ENCODE peak calls at places on chromosomes 3 and 15, in seven cellular contexts. L is mammary epithelial cell, T is IMR-90, K is OCI-LY7, S is DND-41, V is neuronal stem cell, P is H9. Z is an unnamed sample.

GRCh38 chr3:150094150-150094932 is 123.6 kb upstream of the PFN2 start:
- DNase-seq in V (no peak), P (no peak), L (peak; percentile 92), S (no peak), K (no peak), T (peak; percentile 71), Z (no peak)

GRCh38 chr3:107855710-107856109 is 235.1 kb downstream of the CD47 start:
- DNase-seq in P (peak; percentile 37), V (no peak), T (peak; percentile 13), K (peak; percentile 43), S (no peak), L (peak; percentile 36), Z (peak; percentile 4)

GRCh38 chr3:125075738-125076137 is 19.9 kb upstream of the HEG1 start:
- DNase-seq in P (no peak), V (no peak), S (no peak), T (no peak), L (no peak), K (peak; percentile 11), Z (no peak)

GRCh38 chr3:112384769-112385168 is 51.8 kb downstream of the CD200 start:
- DNase-seq in S (no peak), K (no peak), P (no peak), L (no peak), V (no peak), T (peak; percentile 8), Z (peak; percentile 33)

GRCh38 chr15:38709196-38709595 is 144.6 kb upstream of the RASGRP1 start:
- DNase-seq in K (no peak), V (no peak), S (no peak), L (no peak), P (no peak), T (no peak), Z (no peak)

GRCh38 chr3:122609798-122610559 is 32.5 kb downstream of the PARP15 start:
- DNase-seq in L (peak; percentile 85), P (no peak), V (no peak), T (peak; percentile 89), K (no peak), S (no peak), Z (peak; percentile 82)

GRCh38 chr15:67413770-67414429 is 107.0 kb upstream of the C15orf61 start:
- DNase-seq in S (no peak), P (no peak), L (no peak), K (no peak), V (no peak), T (peak; percentile 68), Z (peak; percentile 59)

GRCh38 chr3:194148383-194148782 is 12.4 kb downstream of the HES1 start:
- DNase-seq in L (no peak), K (no peak), S (no peak), V (no peak), T (peak; percentile 34), P (no peak), Z (peak; percentile 58)

GRCh38 chr15:85324202-85324601 is 56.2 kb upstream of the AKAP13 start:
- DNase-seq in P (no peak), L (no peak), S (no peak), K (no peak), V (no peak), T (no peak), Z (no peak)

GRCh38 chr15:70486451-70487379 is 276.6 kb downstream of the UACA start:
- DNase-seq in V (no peak), S (peak; percentile 67), P (no peak), K (no peak), L (peak; percentile 93), T (peak; percentile 89), Z (peak; percentile 96)

GRCh38 chr3:32492684-32493436 is 9.8 kb downstream of the CMTM6 start:
- DNase-seq in L (no peak), S (no peak), T (peak; percentile 46), K (no peak), V (no peak), P (no peak), Z (peak; percentile 56)

GRCh38 chr15:90038639-90039095 is 37.5 kb downstream of the ZNF710 start:
- DNase-seq in L (peak; percentile 69), V (no peak), P (no peak), K (no peak), T (no peak), S (no peak), Z (no peak)

GRCh38 chr3:177523072-177523675 is 325.9 kb upstream of the TBL1XR1 start:
- DNase-seq in P (no peak), K (no peak), T (no peak), V (no peak), L (peak; percentile 24), S (no peak), Z (peak; percentile 73)

GRCh38 chr3:4271834-4272233 is 31.3 kb upstream of the SETMAR start:
- DNase-seq in V (peak; percentile 57), K (peak; percentile 12), P (no peak), T (peak; percentile 38), S (no peak), L (peak; percentile 3), Z (peak; percentile 18)

GRCh38 chr3:183298708-183299153 is 45.7 kb downstream of the B3GNT5 start:
- DNase-seq in V (no peak), K (no peak), L (no peak), P (peak; percentile 64), T (peak; percentile 94), S (no peak), Z (peak; percentile 92)

GRCh38 chr15:44715142-44715796 is 4.0 kb downstream of the B2M start:
- DNase-seq in K (no peak), P (no peak), L (no peak), S (no peak), T (no peak), V (no peak), Z (no peak)

GRCh38 chr3:161660706-161661105 is 164.1 kb downstream of the OTOL1 start:
- DNase-seq in K (no peak), T (no peak), V (no peak), S (no peak), L (no peak), P (no peak), Z (no peak)

GRCh38 chr15:52559583-52559982 is 9.2 kb downstream of the ARPP19 start:
- DNase-seq in P (no peak), K (no peak), S (no peak), T (peak; percentile 89), V (no peak), L (peak; percentile 47), Z (peak; percentile 46)

GRCh38 chr15:101570238-101570637 is 80.7 kb upstream of the PCSK6 start:
- DNase-seq in V (no peak), K (no peak), T (no peak), S (no peak), L (peak; percentile 29), P (no peak), Z (no peak)

GRCh38 chr15:101565377-101565776 is 75.9 kb upstream of the PCSK6 start:
- DNase-seq in L (no peak), K (no peak), V (no peak), S (no peak), T (no peak), P (no peak), Z (no peak)

GRCh38 chr15:101568821-101569555 is 79.5 kb upstream of the PCSK6 start:
- DNase-seq in T (no peak), S (no peak), P (no peak), L (no peak), K (no peak), V (no peak), Z (no peak)

GRCh38 chr15:101568304-101568703 is 78.8 kb upstream of the PCSK6 start:
- DNase-seq in L (no peak), K (no peak), T (no peak), V (no peak), S (no peak), P (no peak), Z (peak; percentile 23)

DNA sequence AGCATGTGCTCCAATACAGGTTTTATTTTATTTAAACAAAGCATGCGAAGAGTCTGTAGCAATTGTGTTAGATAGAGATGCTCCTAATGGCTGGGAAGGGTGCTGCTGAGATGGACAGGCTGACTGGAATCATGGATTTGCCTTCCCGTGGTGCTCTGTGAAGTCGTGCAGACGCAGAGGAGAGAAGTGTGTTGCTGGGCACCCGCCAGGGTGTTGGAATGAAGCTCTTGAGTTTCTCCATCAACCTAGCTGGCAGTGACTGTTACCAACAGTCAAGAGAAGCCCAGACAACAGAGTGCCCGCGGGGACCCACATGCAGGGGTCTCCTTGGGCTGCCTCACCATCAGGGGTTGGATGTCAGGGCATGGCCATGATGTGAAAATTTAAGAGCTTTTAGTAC is 77.6 kb upstream of the PCSK6 start:
- DNase-seq in T (no peak), K (no peak), L (no peak), V (no peak), P (no peak), S (no peak), Z (no peak)
- H2AFZ ChIP-seq in T (no peak overlapping the region), K (no peak overlapping the region), L (no peak overlapping the region), V (no peak overlapping the region), P (no peak overlapping the region), S (no peak overlapping the region), Z (no peak overlapping the region)

GRCh38 chr15:77621847-77622211 is 10.9 kb downstream of the LINGO1 start:
- DNase-seq in K (no peak), T (no peak), V (no peak), L (no peak), S (no peak), P (no peak), Z (no peak)
- H3K27ac ChIP-seq in K (no peak overlapping the region), T (no peak overlapping the region), V (peak overlapping the region; percentile 16), L (no peak overlapping the region), S (no peak overlapping the region), P (no peak overlapping the region), Z (no peak overlapping the region)

GRCh38 chr3:130841357-130841756 is 52.5 kb upstream of the ATP2C1 start:
- DNase-seq in V (no peak), L (peak; percentile 72), K (no peak), S (no peak), T (no peak), P (no peak), Z (peak; percentile 7)
- H3K4me1 ChIP-seq in V (no peaks in the 10 kb centered on the region), L (peaks cover 15% of the 10 kb centered on the region), K (peaks cover 3% of the 10 kb centered on the region), S (peaks cover 12% of the 10 kb centered on the region), T (no peaks in the 10 kb centered on the region), P (peaks cover 10% of the 10 kb centered on the region), Z (no peaks in the 10 kb centered on the region)

GRCh38 chr3:188236241-188236640 is 82.3 kb downstream of the LPP start:
- DNase-seq in T (no peak), L (no peak), P (no peak), V (no peak), K (peak; percentile 62), S (no peak), Z (no peak)
- H2AFZ ChIP-seq in T (no peak overlapping the region), L (no peak overlapping the region), P (no peak overlapping the region), V (no peak overlapping the region), K (peak overlapping the region; percentile 42), S (no peak overlapping the region), Z (no peak overlapping the region)

GRCh38 chr3:155356594-155357370 is 63.3 kb upstream of the STRIT1 start:
- DNase-seq in L (no peak), P (peak; percentile 64), S (peak; percentile 44), K (peak; percentile 45), V (no peak), T (no peak), Z (no peak)
- H3K27ac ChIP-seq in L (no peak overlapping the region), P (no peak overlapping the region), S (no peak overlapping the region), K (no peak overlapping the region), V (no peak overlapping the region), T (no peak overlapping the region), Z (no peak overlapping the region)

Z was measured in astrocyte.